ENCODE peak calls at places on chromosomes 7 and 10, in five cellular contexts. W is SW480, J is brain microvascular endothelial cell, D is heart left ventricle, L is HEK293T. H is an unnamed sample.
A peak's percentile ranks its signal among the peaks of the same experiment; 100 is the strongest.

GRCh38 chr10:1551636-1552338 is 185.5 kb downstream of the ADARB2 start:
- DNase-seq in W (no peak), J (no peak), D (no peak), L (no peak), H (no peak)

GRCh38 chr7:48173983-48174382 is 2.7 kb downstream of the ABCA13 start:
- DNase-seq in W (no peak), J (peak; percentile 56), D (no peak), L (no peak), H (peak; percentile 69)

GRCh38 chr10:96044686-96045085 is 1.3 kb downstream of the CCNJ start:
- DNase-seq in W (peak; percentile 1), J (peak; percentile 23), D (no peak), L (peak; percentile 15), H (peak; percentile 46)

GRCh38 chr7:4479367-4480039 is 202.6 kb upstream of the FOXK1 start:
- DNase-seq in W (peak; percentile 76), J (peak; percentile 63), D (no peak), L (peak; percentile 73), H (peak; percentile 44)

GRCh38 chr10:6423413-6424170 is 156.5 kb downstream of the PRKCQ start:
- DNase-seq in W (no peak), J (no peak), D (no peak), L (no peak), H (no peak)

GRCh38 chr7:19970514-19970913 is 197.1 kb upstream of the TMEM196 start:
- DNase-seq in W (no peak), J (no peak), D (no peak), L (no peak), H (no peak)

GRCh38 chr10:51020175-51020574 is 54.1 kb upstream of the PRKG1 start:
- DNase-seq in W (no peak), J (no peak), D (no peak), L (no peak), H (no peak)

GRCh38 chr10:103564116-103564501 is 70.6 kb downstream of the NEURL1 start:
- DNase-seq in W (no peak), J (no peak), D (no peak), L (no peak), H (no peak)

GRCh38 chr7:117640465-117640864 is 160.6 kb downstream of the CFTR start:
- DNase-seq in W (no peak), J (no peak), D (no peak), L (no peak), H (no peak)

GRCh38 chr10:21340341-21340740 is 185.1 kb downstream of the SKIDA1 start:
- DNase-seq in W (peak; percentile 78), J (no peak), D (no peak), L (no peak), H (no peak)

GRCh38 chr10:725786-726185 is 36.3 kb upstream of the DIP2C start:
- DNase-seq in W (no peak), J (peak; percentile 7), D (no peak), L (no peak), H (peak; percentile 9)

GRCh38 chr7:6446977-6447588 is 671 bp downstream of the DAGLB start:
- DNase-seq in W (peak; percentile 88), J (peak; percentile 91), D (peak; percentile 73), L (peak; percentile 40), H (peak; percentile 85)

GRCh38 chr7:36686499-36686898 is 37.8 kb downstream of the AOAH start:
- DNase-seq in W (peak; percentile 43), J (peak; percentile 32), D (no peak), L (no peak), H (no peak)

GRCh38 chr7:70466725-70467364 is 665.1 kb upstream of the GALNT17 start:
- DNase-seq in W (peak; percentile 28), J (no peak), D (no peak), L (no peak), H (no peak)

GRCh38 chr7:152399344-152399743 is 36.5 kb downstream of the KMT2C start:
- DNase-seq in W (no peak), J (no peak), D (no peak), L (no peak), H (no peak)

GRCh38 chr10:2197663-2198062 is 460.3 kb upstream of the ADARB2 start:
- DNase-seq in W (no peak), J (no peak), D (no peak), L (no peak), H (no peak)

GRCh38 chr10:31961675-31962074 is 33.0 kb upstream of the ARHGAP12 start:
- DNase-seq in W (peak; percentile 22), J (peak; percentile 41), D (no peak), L (no peak), H (peak; percentile 85)

GRCh38 chr7:73823257-73823656 is 7.5 kb upstream of the CLDN4 start:
- DNase-seq in W (no peak), J (no peak), D (no peak), L (no peak), H (no peak)

GRCh38 chr7:89926721-89927120 is 227.5 kb upstream of the STEAP1 start:
- DNase-seq in W (no peak), J (no peak), D (no peak), L (no peak), H (no peak)

GRCh38 chr7:16345979-16346958 is 75.1 kb downstream of the CRPPA start:
- DNase-seq in W (peak; percentile 87), J (peak; percentile 76), D (no peak), L (no peak), H (peak; percentile 95)

GRCh38 chr10:103124420-103125096 is 68.5 kb downstream of the NT5C2 start:
- DNase-seq in W (no peak), J (no peak), D (no peak), L (no peak), H (no peak)

GRCh38 chr10:111076682-111077661 is at the start of gene ADRA2A:
- DNase-seq in W (peak; percentile 44), J (peak; percentile 28), D (no peak), L (peak; percentile 81), H (peak; percentile 33)

GRCh38 chr7:30928254-30928872 is 16.7 kb downstream of the AQP1 start:
- DNase-seq in W (no peak), J (no peak), D (peak; percentile 13), L (no peak), H (no peak)

GRCh38 chr10:85666987-85667386 is 699.6 kb downstream of the GRID1 start:
- DNase-seq in W (no peak), J (no peak), D (no peak), L (no peak), H (no peak)

GRCh38 chr10:21173964-21174669 is 277.0 kb upstream of the NEBL start:
- DNase-seq in W (peak; percentile 82), J (no peak), D (peak; percentile 55), L (peak; percentile 55), H (peak; percentile 33)

GRCh38 chr7:101094376-101094775 is 9.1 kb downstream of the TRIM56 start:
- DNase-seq in W (no peak), J (no peak), D (no peak), L (no peak), H (no peak)

GRCh38 chr7:15751191-15751701 is 64.8 kb upstream of the MEOX2 start:
- DNase-seq in W (no peak), J (peak; percentile 28), D (no peak), L (no peak), H (peak; percentile 24)

GRCh38 chr10:98186681-98187080 is 52.2 kb downstream of the R3HCC1L start:
- DNase-seq in W (no peak), J (no peak), D (no peak), L (no peak), H (no peak)